ENCODE peak calls at places on chromosomes 11 and 22, in ten cellular contexts. One of them, this sample, is unnamed.

GRCh38 chr11:100999756-101000155 is 129.9 kb downstream of the PGR start:
- DNase-seq in keratinocyte: no peak
- DNase-seq in gastrocnemius medialis: no peak
- DNase-seq in HCT116: no peak
- DNase-seq in suprapubic skin: no peak
- DNase-seq in right lobe of liver: no peak
- DNase-seq in transverse colon: no peak
- DNase-seq in tibial nerve: no peak
- DNase-seq in coronary artery: no peak
- DNase-seq in pancreas: no peak
- DNase-seq in this sample: no peak

GRCh38 chr11:77503006-77503405 is 29.1 kb upstream of the PAK1 start:
- DNase-seq in keratinocyte: no peak
- DNase-seq in right lobe of liver: no peak
- DNase-seq in HCT116: no peak
- DNase-seq in pancreas: no peak
- DNase-seq in gastrocnemius medialis: no peak
- DNase-seq in tibial nerve: no peak
- DNase-seq in transverse colon: no peak
- DNase-seq in suprapubic skin: no peak
- DNase-seq in coronary artery: no peak
- DNase-seq in this sample: no peak

GRCh38 chr11:17790453-17790852 is 55.9 kb downstream of the KCNC1 start:
- DNase-seq in coronary artery: no peak
- DNase-seq in HCT116: no peak
- DNase-seq in tibial nerve: no peak
- DNase-seq in transverse colon: no peak
- DNase-seq in pancreas: no peak
- DNase-seq in right lobe of liver: no peak
- DNase-seq in keratinocyte: no peak
- DNase-seq in gastrocnemius medialis: no peak
- DNase-seq in suprapubic skin: no peak
- DNase-seq in this sample: no peak

GRCh38 chr11:106457727-106458126 is 380.3 kb downstream of the AASDHPPT start:
- DNase-seq in HCT116: no peak
- DNase-seq in coronary artery: no peak
- DNase-seq in keratinocyte: no peak
- DNase-seq in pancreas: no peak
- DNase-seq in suprapubic skin: no peak
- DNase-seq in tibial nerve: no peak
- DNase-seq in right lobe of liver: no peak
- DNase-seq in gastrocnemius medialis: no peak
- DNase-seq in transverse colon: no peak
- DNase-seq in this sample: no peak

GRCh38 chr11:106399075-106399500 is 321.6 kb downstream of the AASDHPPT start:
- DNase-seq in suprapubic skin: peak
- DNase-seq in coronary artery: peak
- DNase-seq in pancreas: no peak
- DNase-seq in HCT116: peak
- DNase-seq in tibial nerve: peak
- DNase-seq in gastrocnemius medialis: peak
- DNase-seq in right lobe of liver: no peak
- DNase-seq in keratinocyte: peak
- DNase-seq in transverse colon: no peak
- DNase-seq in this sample: peak

GRCh38 chr22:39021552-39022250 is 774 bp downstream of the APOBEC3D start:
- DNase-seq in suprapubic skin: no peak
- DNase-seq in transverse colon: peak
- DNase-seq in tibial nerve: no peak
- DNase-seq in gastrocnemius medialis: no peak
- DNase-seq in HCT116: no peak
- DNase-seq in right lobe of liver: no peak
- DNase-seq in coronary artery: no peak
- DNase-seq in keratinocyte: no peak
- DNase-seq in pancreas: no peak
- DNase-seq in this sample: no peak

GRCh38 chr22:31091106-31091975 is 10.2 kb downstream of the SMTN start:
- DNase-seq in coronary artery: peak
- DNase-seq in transverse colon: peak
- DNase-seq in suprapubic skin: no peak
- DNase-seq in keratinocyte: no peak
- DNase-seq in right lobe of liver: no peak
- DNase-seq in gastrocnemius medialis: peak
- DNase-seq in pancreas: no peak
- DNase-seq in HCT116: no peak
- DNase-seq in tibial nerve: no peak
- DNase-seq in this sample: no peak

GRCh38 chr11:9313648-9314290 is 624 bp downstream of the TMEM41B start:
- DNase-seq in transverse colon: peak
- DNase-seq in HCT116: no peak
- DNase-seq in tibial nerve: no peak
- DNase-seq in keratinocyte: no peak
- DNase-seq in gastrocnemius medialis: no peak
- DNase-seq in suprapubic skin: no peak
- DNase-seq in coronary artery: no peak
- DNase-seq in pancreas: peak
- DNase-seq in right lobe of liver: no peak
- DNase-seq in this sample: no peak

GRCh38 chr11:104254347-104254746 is 90.4 kb upstream of the PDGFD start:
- DNase-seq in suprapubic skin: no peak
- DNase-seq in gastrocnemius medialis: no peak
- DNase-seq in pancreas: peak
- DNase-seq in right lobe of liver: no peak
- DNase-seq in keratinocyte: no peak
- DNase-seq in transverse colon: no peak
- DNase-seq in HCT116: peak
- DNase-seq in tibial nerve: no peak
- DNase-seq in coronary artery: no peak
- DNase-seq in this sample: peak

GRCh38 chr11:2581151-2581930 is 118.5 kb downstream of the KCNQ1OT1 start:
- DNase-seq in tibial nerve: no peak
- DNase-seq in gastrocnemius medialis: peak
- DNase-seq in coronary artery: peak
- DNase-seq in right lobe of liver: peak
- DNase-seq in keratinocyte: no peak
- DNase-seq in pancreas: no peak
- DNase-seq in HCT116: no peak
- DNase-seq in suprapubic skin: peak
- DNase-seq in transverse colon: peak
- DNase-seq in this sample: no peak

GRCh38 chr11:29171350-29171950 is 845.4 kb downstream of the KCNA4 start:
- DNase-seq in coronary artery: no peak
- DNase-seq in pancreas: no peak
- DNase-seq in tibial nerve: no peak
- DNase-seq in gastrocnemius medialis: no peak
- DNase-seq in right lobe of liver: no peak
- DNase-seq in transverse colon: no peak
- DNase-seq in HCT116: no peak
- DNase-seq in keratinocyte: no peak
- DNase-seq in suprapubic skin: no peak
- DNase-seq in this sample: no peak

GRCh38 chr11:65132238-65132987 is 1.9 kb downstream of the SYVN1 start:
- DNase-seq in tibial nerve: no peak
- DNase-seq in pancreas: peak
- DNase-seq in coronary artery: peak
- DNase-seq in transverse colon: no peak
- DNase-seq in keratinocyte: no peak
- DNase-seq in suprapubic skin: peak
- DNase-seq in right lobe of liver: no peak
- DNase-seq in HCT116: no peak
- DNase-seq in gastrocnemius medialis: no peak
- DNase-seq in this sample: peak
- H3K4me3 ChIP-seq in tibial nerve: peak
- H3K4me3 ChIP-seq in pancreas: peak
- H3K4me3 ChIP-seq in coronary artery: peak
- H3K4me3 ChIP-seq in transverse colon: peak
- H3K4me3 ChIP-seq in keratinocyte: no peak
- H3K4me3 ChIP-seq in suprapubic skin: peak
- H3K4me3 ChIP-seq in right lobe of liver: peak
- H3K4me3 ChIP-seq in HCT116: peak
- H3K4me3 ChIP-seq in gastrocnemius medialis: no peak
- H3K4me3 ChIP-seq in this sample: no peak

GRCh38 chr11:48087422-48087821 is 107.1 kb downstream of the PTPRJ start:
- DNase-seq in transverse colon: no peak
- DNase-seq in HCT116: no peak
- DNase-seq in right lobe of liver: no peak
- DNase-seq in gastrocnemius medialis: no peak
- DNase-seq in coronary artery: no peak
- DNase-seq in tibial nerve: no peak
- DNase-seq in pancreas: no peak
- DNase-seq in keratinocyte: no peak
- DNase-seq in suprapubic skin: no peak
- DNase-seq in this sample: no peak

GRCh38 chr11:48091426-48092102 is 111.2 kb downstream of the PTPRJ start:
- DNase-seq in keratinocyte: no peak
- DNase-seq in pancreas: no peak
- DNase-seq in transverse colon: no peak
- DNase-seq in suprapubic skin: no peak
- DNase-seq in gastrocnemius medialis: no peak
- DNase-seq in HCT116: no peak
- DNase-seq in coronary artery: no peak
- DNase-seq in tibial nerve: no peak
- DNase-seq in right lobe of liver: no peak
- DNase-seq in this sample: no peak

GRCh38 chr11:48090174-48090573 is 109.8 kb downstream of the PTPRJ start:
- DNase-seq in keratinocyte: no peak
- DNase-seq in gastrocnemius medialis: no peak
- DNase-seq in HCT116: no peak
- DNase-seq in pancreas: no peak
- DNase-seq in right lobe of liver: peak
- DNase-seq in transverse colon: no peak
- DNase-seq in coronary artery: peak
- DNase-seq in suprapubic skin: no peak
- DNase-seq in tibial nerve: no peak
- DNase-seq in this sample: no peak

GRCh38 chr11:48087974-48088681 is 107.8 kb downstream of the PTPRJ start:
- DNase-seq in coronary artery: no peak
- DNase-seq in HCT116: no peak
- DNase-seq in pancreas: peak
- DNase-seq in suprapubic skin: no peak
- DNase-seq in keratinocyte: no peak
- DNase-seq in tibial nerve: no peak
- DNase-seq in gastrocnemius medialis: no peak
- DNase-seq in transverse colon: peak
- DNase-seq in right lobe of liver: peak
- DNase-seq in this sample: no peak

GRCh38 chr11:48088682-48089050 is 108.3 kb downstream of the PTPRJ start:
- DNase-seq in tibial nerve: no peak
- DNase-seq in suprapubic skin: no peak
- DNase-seq in pancreas: no peak
- DNase-seq in right lobe of liver: peak
- DNase-seq in gastrocnemius medialis: no peak
- DNase-seq in coronary artery: no peak
- DNase-seq in transverse colon: no peak
- DNase-seq in HCT116: no peak
- DNase-seq in keratinocyte: no peak
- DNase-seq in this sample: no peak
- H3K27ac ChIP-seq in tibial nerve: peak
- H3K27ac ChIP-seq in suprapubic skin: peak
- H3K27ac ChIP-seq in pancreas: no peak
- H3K27ac ChIP-seq in right lobe of liver: no peak
- H3K27ac ChIP-seq in gastrocnemius medialis: peak
- H3K27ac ChIP-seq in coronary artery: no peak
- H3K27ac ChIP-seq in transverse colon: peak
- H3K27ac ChIP-seq in HCT116: no peak
- H3K27ac ChIP-seq in keratinocyte: no peak
- H3K27ac ChIP-seq in this sample: no peak

GRCh38 chr11:45897556-45897955 is 9.5 kb downstream of the FREY1 start:
- DNase-seq in right lobe of liver: no peak
- DNase-seq in HCT116: no peak
- DNase-seq in pancreas: no peak
- DNase-seq in keratinocyte: no peak
- DNase-seq in tibial nerve: no peak
- DNase-seq in suprapubic skin: no peak
- DNase-seq in transverse colon: no peak
- DNase-seq in gastrocnemius medialis: no peak
- DNase-seq in coronary artery: no peak
- DNase-seq in this sample: no peak

GRCh38 chr11:45900916-45901617 is 6.0 kb downstream of the FREY1 start:
- DNase-seq in coronary artery: no peak
- DNase-seq in pancreas: peak
- DNase-seq in gastrocnemius medialis: no peak
- DNase-seq in right lobe of liver: no peak
- DNase-seq in tibial nerve: no peak
- DNase-seq in HCT116: no peak
- DNase-seq in keratinocyte: no peak
- DNase-seq in transverse colon: no peak
- DNase-seq in suprapubic skin: no peak
- DNase-seq in this sample: peak

GRCh38 chr11:45899448-45900174 is 7.5 kb downstream of the FREY1 start:
- DNase-seq in suprapubic skin: peak
- DNase-seq in right lobe of liver: peak
- DNase-seq in HCT116: no peak
- DNase-seq in transverse colon: peak
- DNase-seq in pancreas: peak
- DNase-seq in keratinocyte: peak
- DNase-seq in tibial nerve: peak
- DNase-seq in gastrocnemius medialis: peak
- DNase-seq in coronary artery: peak
- DNase-seq in this sample: peak

GRCh38 chr11:45896392-45897068 is 10.5 kb downstream of the FREY1 start:
- DNase-seq in transverse colon: no peak
- DNase-seq in suprapubic skin: no peak
- DNase-seq in tibial nerve: no peak
- DNase-seq in gastrocnemius medialis: no peak
- DNase-seq in HCT116: no peak
- DNase-seq in pancreas: peak
- DNase-seq in right lobe of liver: no peak
- DNase-seq in keratinocyte: no peak
- DNase-seq in coronary artery: no peak
- DNase-seq in this sample: no peak

GRCh38 chr11:45899086-45899447 is 8.0 kb downstream of the FREY1 start:
- DNase-seq in keratinocyte: no peak
- DNase-seq in HCT116: no peak
- DNase-seq in right lobe of liver: no peak
- DNase-seq in tibial nerve: no peak
- DNase-seq in gastrocnemius medialis: no peak
- DNase-seq in pancreas: no peak
- DNase-seq in transverse colon: no peak
- DNase-seq in suprapubic skin: no peak
- DNase-seq in coronary artery: no peak
- DNase-seq in this sample: no peak
- H3K4me3 ChIP-seq in keratinocyte: no peak
- H3K4me3 ChIP-seq in HCT116: no peak
- H3K4me3 ChIP-seq in right lobe of liver: no peak
- H3K4me3 ChIP-seq in tibial nerve: peak
- H3K4me3 ChIP-seq in gastrocnemius medialis: peak
- H3K4me3 ChIP-seq in pancreas: no peak
- H3K4me3 ChIP-seq in transverse colon: peak
- H3K4me3 ChIP-seq in suprapubic skin: peak
- H3K4me3 ChIP-seq in coronary artery: peak
- H3K4me3 ChIP-seq in this sample: peak

DNA sequence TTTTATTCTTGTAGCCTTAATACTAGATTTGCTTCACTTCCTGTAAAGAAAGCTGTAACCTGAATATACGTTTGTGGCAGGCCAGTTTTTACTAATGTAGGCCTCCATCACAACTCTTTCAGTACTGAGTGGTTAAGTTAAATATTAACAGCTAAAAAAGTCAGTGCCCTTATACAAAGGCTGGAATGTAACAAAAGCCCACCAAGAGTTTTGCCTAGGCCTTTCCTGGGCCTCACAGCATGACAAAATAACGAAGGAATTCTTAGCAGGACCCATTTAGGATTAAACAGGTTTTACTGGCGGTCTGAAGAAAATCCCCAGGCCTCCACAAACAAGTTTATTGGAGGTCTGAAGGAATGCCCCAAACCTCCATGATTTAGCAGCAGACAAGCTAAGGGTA is 43.7 kb downstream of the PIWIL3 start:
- DNase-seq in tibial nerve: no peak
- DNase-seq in suprapubic skin: no peak
- DNase-seq in pancreas: no peak
- DNase-seq in HCT116: no peak
- DNase-seq in keratinocyte: no peak
- DNase-seq in right lobe of liver: no peak
- DNase-seq in gastrocnemius medialis: no peak
- DNase-seq in coronary artery: no peak
- DNase-seq in transverse colon: no peak
- DNase-seq in this sample: no peak
- H3K27ac ChIP-seq in tibial nerve: no peak
- H3K27ac ChIP-seq in suprapubic skin: no peak
- H3K27ac ChIP-seq in pancreas: no peak
- H3K27ac ChIP-seq in HCT116: no peak
- H3K27ac ChIP-seq in keratinocyte: no peak
- H3K27ac ChIP-seq in right lobe of liver: no peak
- H3K27ac ChIP-seq in gastrocnemius medialis: no peak
- H3K27ac ChIP-seq in coronary artery: no peak
- H3K27ac ChIP-seq in transverse colon: no peak
- H3K27ac ChIP-seq in this sample: no peak

This sample was measured in heart left ventricle.